ENCODE peak calls at places on chromosomes 3 and 15, in five cellular contexts. J, F, Q, P and E are unnamed samples.

GRCh38 chr15:28956491-28956890 is 70.7 kb downstream of the APBA2 start:
- DNase-seq in J (no peak), F (no peak), Q (no peak), P (no peak), E (no peak)

GRCh38 chr3:188421836-188422540 is 268.0 kb downstream of the LPP start:
- DNase-seq in J (no peak), F (peak; percentile 21), Q (no peak), P (peak; percentile 44), E (no peak)

GRCh38 chr3:52150357-52150756 is 3.9 kb downstream of the POC1A start:
- DNase-seq in J (no peak), F (no peak), Q (no peak), P (no peak), E (no peak)

GRCh38 chr3:190883973-190884832 is 21.7 kb upstream of the GMNC start:
- DNase-seq in J (peak; percentile 74), F (peak; percentile 41), Q (peak; percentile 90), P (peak; percentile 59), E (peak; percentile 9)

GRCh38 chr15:39283531-39283930 is 297.3 kb upstream of the THBS1 start:
- DNase-seq in J (peak; percentile 40), F (no peak), Q (no peak), P (no peak), E (peak; percentile 64)

GRCh38 chr3:58719684-58720083 is 53.1 kb upstream of the FAM3D start:
- DNase-seq in J (no peak), F (peak; percentile 17), Q (no peak), P (no peak), E (no peak)

GRCh38 chr15:74387141-74387541 is 19.7 kb upstream of the CYP11A1 start:
- DNase-seq in J (no peak), F (no peak), Q (no peak), P (no peak), E (no peak)

GRCh38 chr3:126208618-126209256 is 28.4 kb upstream of the ALDH1L1 start:
- DNase-seq in J (peak; percentile 90), F (peak; percentile 96), Q (peak; percentile 98), P (peak; percentile 92), E (peak; percentile 90)

GRCh38 chr15:66474140-66474539 is 23.4 kb downstream of the SNAPC5 start:
- DNase-seq in J (no peak), F (no peak), Q (no peak), P (no peak), E (no peak)

GRCh38 chr15:51579012-51579411 is 43.6 kb downstream of the DMXL2 start:
- DNase-seq in J (peak; percentile 31), F (no peak), Q (peak; percentile 24), P (no peak), E (no peak)

GRCh38 chr3:106817706-106818105 is 559.5 kb upstream of the CCDC54 start:
- DNase-seq in J (no peak), F (no peak), Q (no peak), P (no peak), E (no peak)

GRCh38 chr3:61353353-61353752 is 102.1 kb upstream of the FHIT start:
- DNase-seq in J (no peak), F (no peak), Q (no peak), P (no peak), E (no peak)

GRCh38 chr3:161475905-161476304 is 20.7 kb upstream of the OTOL1 start:
- DNase-seq in J (no peak), F (no peak), Q (no peak), P (no peak), E (peak; percentile 2)

GRCh38 chr3:158768361-158768787 is 33.5 kb upstream of the MFSD1 start:
- DNase-seq in J (peak; percentile 78), F (peak; percentile 46), Q (no peak), P (peak; percentile 19), E (peak; percentile 83)

GRCh38 chr3:148604270-148605085 is 93.2 kb upstream of the AGTR1 start:
- DNase-seq in J (peak; percentile 30), F (no peak), Q (no peak), P (no peak), E (peak; percentile 35)

GRCh38 chr15:41865490-41866055 is 26.9 kb downstream of the PLA2G4B start:
- DNase-seq in J (no peak), F (no peak), Q (no peak), P (no peak), E (no peak)

GRCh38 chr3:186360779-186361178 is 1.3 kb downstream of the DGKG start:
- DNase-seq in J (no peak), F (no peak), Q (no peak), P (no peak), E (no peak)

GRCh38 chr15:101217446-101217845 is 34.4 kb downstream of the CHSY1 start:
- DNase-seq in J (no peak), F (no peak), Q (no peak), P (no peak), E (no peak)
- TF ChIP-seq CTCF in J (no peak), F (no peak), Q (no peak), P (no peak), E (no peak)

GRCh38 chr15:31393441-31394091 is 66.9 kb downstream of the KLF13 start:
- DNase-seq in J (no peak), F (no peak), Q (no peak), P (peak; percentile 25), E (no peak)
- H3K4me3 ChIP-seq in J (no peak overlapping the region), F (peak overlapping the region; percentile 73), Q (no peak overlapping the region), P (no peak overlapping the region), E (no peak overlapping the region)

DNA sequence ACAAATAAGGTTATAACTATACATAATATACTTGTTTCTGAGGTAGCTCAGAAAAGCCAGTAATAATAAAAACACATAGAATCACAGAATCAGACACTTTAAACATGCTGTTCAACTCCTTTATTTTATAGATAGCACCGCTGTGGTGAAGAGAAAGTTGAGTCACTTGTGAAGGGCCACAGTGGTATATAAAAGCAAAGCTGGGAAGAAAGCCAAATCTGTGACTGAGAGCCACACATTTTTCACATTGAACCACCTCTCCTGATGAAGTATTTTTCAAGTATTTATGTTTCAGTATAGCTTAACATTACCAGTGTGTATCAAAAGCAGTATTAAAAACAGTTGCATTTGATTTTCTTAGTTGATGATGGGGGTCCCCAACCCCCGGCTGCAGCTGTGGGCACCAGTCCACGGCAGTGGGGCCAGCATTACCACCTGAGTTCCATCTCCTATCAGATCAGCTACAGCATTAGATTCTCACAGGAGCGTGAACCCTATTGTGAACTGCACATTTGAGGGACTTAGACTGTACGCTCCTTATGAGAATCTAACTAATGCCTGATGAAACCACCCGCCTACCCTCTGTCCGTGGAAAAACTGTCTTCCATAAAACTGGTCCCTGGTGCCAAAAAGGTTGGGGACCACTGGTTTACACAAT is 46.2 kb downstream of the TBL1XR1 start:
- DNase-seq in J (peak; percentile 85), F (no peak), Q (peak; percentile 76), P (no peak), E (peak; percentile 71)
- TF ChIP-seq CTCF in J (no peak), F (no peak), Q (no peak), P (no peak), E (no peak)

GRCh38 chr3:172520332-172520831 is 2.8 kb downstream of the TNFSF10 start:
- DNase-seq in J (peak; percentile 66), F (no peak), Q (no peak), P (no peak), E (peak; percentile 82)
- H3K4me3 ChIP-seq in J (no peak overlapping the region), F (peak overlapping the region; percentile 63), Q (no peak overlapping the region), P (no peak overlapping the region), E (no peak overlapping the region)

GRCh38 chr3:184249412-184250166 is at the start of gene EEF1AKMT4:
- DNase-seq in J (peak; percentile 98), F (peak; percentile 98), Q (peak; percentile 97), P (peak; percentile 98), E (peak; percentile 99)
- TF ChIP-seq CTCF in J (peak; percentile 4), F (peak; percentile 18), Q (no peak), P (peak; percentile 85), E (peak; percentile 51)